ENCODE peak calls at places on chromosomes 11 and 22, in seven cellular contexts. One of them, this sample, is unnamed.

GRCh38 chr11:64444838-64445441 is 86.0 kb downstream of the RPS6KA4 start:
- DNase-seq in astrocyte of the spinal cord: no peak
- DNase-seq in cardiac fibroblast: peak; percentile 25
- DNase-seq in A549: peak; percentile 45
- DNase-seq in lower leg skin: no peak
- DNase-seq in heart right ventricle: no peak
- DNase-seq in tibial artery: no peak
- DNase-seq in this sample: peak; percentile 9

GRCh38 chr22:36135306-36135705 is 25.2 kb downstream of the APOL3 start:
- DNase-seq in astrocyte of the spinal cord: no peak
- DNase-seq in cardiac fibroblast: no peak
- DNase-seq in A549: no peak
- DNase-seq in lower leg skin: no peak
- DNase-seq in heart right ventricle: no peak
- DNase-seq in tibial artery: no peak
- DNase-seq in this sample: no peak

GRCh38 chr11:75400110-75400865 is 970 bp downstream of the RPS3 start:
- DNase-seq in astrocyte of the spinal cord: no peak
- DNase-seq in cardiac fibroblast: no peak
- DNase-seq in A549: no peak
- DNase-seq in lower leg skin: no peak
- DNase-seq in heart right ventricle: no peak
- DNase-seq in tibial artery: no peak
- DNase-seq in this sample: no peak

GRCh38 chr11:83736689-83737088 is 450.5 kb upstream of the CCDC90B start:
- DNase-seq in astrocyte of the spinal cord: no peak
- DNase-seq in cardiac fibroblast: no peak
- DNase-seq in A549: no peak
- DNase-seq in lower leg skin: no peak
- DNase-seq in heart right ventricle: no peak
- DNase-seq in tibial artery: no peak
- DNase-seq in this sample: no peak

GRCh38 chr22:50315289-50316113 is 8.1 kb upstream of the PLXNB2 start:
- DNase-seq in astrocyte of the spinal cord: no peak
- DNase-seq in cardiac fibroblast: no peak
- DNase-seq in A549: no peak
- DNase-seq in lower leg skin: no peak
- DNase-seq in heart right ventricle: no peak
- DNase-seq in tibial artery: no peak
- DNase-seq in this sample: no peak

GRCh38 chr11:33377100-33377851 is 120.1 kb downstream of the HIPK3 start:
- DNase-seq in astrocyte of the spinal cord: peak; percentile 30
- DNase-seq in cardiac fibroblast: peak; percentile 68
- DNase-seq in A549: no peak
- DNase-seq in lower leg skin: no peak
- DNase-seq in heart right ventricle: no peak
- DNase-seq in tibial artery: no peak
- DNase-seq in this sample: no peak

GRCh38 chr22:49365191-49365837 is 462.4 kb downstream of the BRD1 start:
- DNase-seq in astrocyte of the spinal cord: no peak
- DNase-seq in cardiac fibroblast: no peak
- DNase-seq in A549: no peak
- DNase-seq in lower leg skin: no peak
- DNase-seq in heart right ventricle: no peak
- DNase-seq in tibial artery: no peak
- DNase-seq in this sample: no peak

GRCh38 chr11:70650075-70650909 is 252.0 kb downstream of the CTTN start:
- DNase-seq in astrocyte of the spinal cord: peak; percentile 68
- DNase-seq in cardiac fibroblast: peak; percentile 77
- DNase-seq in A549: peak; percentile 73
- DNase-seq in lower leg skin: peak; percentile 19
- DNase-seq in heart right ventricle: peak; percentile 75
- DNase-seq in tibial artery: peak; percentile 61
- DNase-seq in this sample: peak; percentile 42

GRCh38 chr11:129145276-129145675 is 46.8 kb downstream of the ARHGAP32 start:
- DNase-seq in astrocyte of the spinal cord: peak; percentile 52
- DNase-seq in cardiac fibroblast: no peak
- DNase-seq in A549: no peak
- DNase-seq in lower leg skin: no peak
- DNase-seq in heart right ventricle: no peak
- DNase-seq in tibial artery: no peak
- DNase-seq in this sample: no peak

GRCh38 chr11:33461726-33462125 is 204.5 kb downstream of the HIPK3 start:
- DNase-seq in astrocyte of the spinal cord: no peak
- DNase-seq in cardiac fibroblast: no peak
- DNase-seq in A549: no peak
- DNase-seq in lower leg skin: no peak
- DNase-seq in heart right ventricle: no peak
- DNase-seq in tibial artery: no peak
- DNase-seq in this sample: no peak

GRCh38 chr11:128790200-128790599 is 76.9 kb downstream of the KCNJ1 start:
- DNase-seq in astrocyte of the spinal cord: peak; percentile 68
- DNase-seq in cardiac fibroblast: peak; percentile 90
- DNase-seq in A549: no peak
- DNase-seq in lower leg skin: no peak
- DNase-seq in heart right ventricle: peak; percentile 79
- DNase-seq in tibial artery: no peak
- DNase-seq in this sample: peak; percentile 17

GRCh38 chr22:43304831-43305230 is 38.3 kb downstream of the SCUBE1 start:
- DNase-seq in astrocyte of the spinal cord: no peak
- DNase-seq in cardiac fibroblast: no peak
- DNase-seq in A549: no peak
- DNase-seq in lower leg skin: no peak
- DNase-seq in heart right ventricle: no peak
- DNase-seq in tibial artery: no peak
- DNase-seq in this sample: no peak
- TF ChIP-seq CTCF in astrocyte of the spinal cord: no peak
- TF ChIP-seq CTCF in cardiac fibroblast: no peak
- TF ChIP-seq CTCF in A549: no peak
- TF ChIP-seq CTCF in lower leg skin: no peak
- TF ChIP-seq CTCF in heart right ventricle: no peak
- TF ChIP-seq CTCF in tibial artery: no peak
- TF ChIP-seq CTCF in this sample: no peak

DNA sequence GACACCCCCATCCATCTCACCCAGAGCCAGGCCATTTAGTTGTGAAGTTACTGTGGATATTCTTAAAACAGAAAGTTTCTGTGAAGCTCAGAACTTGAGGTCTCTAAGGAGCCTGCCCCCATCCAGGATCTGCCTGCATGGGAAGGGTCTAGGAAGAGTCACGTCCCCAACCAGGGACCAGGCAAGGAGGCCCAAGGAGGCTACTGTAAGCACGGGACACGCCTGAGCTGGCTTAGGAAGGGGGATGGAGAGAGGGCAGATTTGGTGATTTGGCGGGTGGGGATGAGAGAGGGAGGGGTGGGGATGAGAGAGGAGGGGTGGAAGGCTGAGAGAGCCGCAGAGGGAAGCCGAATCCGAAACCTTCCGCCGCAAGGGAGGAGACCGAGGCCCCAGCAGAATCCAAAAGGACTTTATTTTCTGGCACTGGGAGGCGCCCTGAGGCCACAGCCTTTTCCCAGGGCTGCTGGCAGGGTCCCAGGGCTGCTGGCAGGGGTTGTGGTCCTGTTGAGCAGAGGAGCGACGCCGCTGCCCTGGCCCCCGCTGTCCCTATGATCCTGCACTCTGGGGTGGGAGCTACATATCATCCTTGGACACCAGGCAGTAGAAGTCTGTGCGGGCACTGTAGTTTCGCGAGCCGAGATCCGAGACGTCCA is 9.3 kb downstream of the SIGIRR start:
- DNase-seq in astrocyte of the spinal cord: no peak
- DNase-seq in cardiac fibroblast: peak; percentile 59
- DNase-seq in A549: no peak
- DNase-seq in lower leg skin: no peak
- DNase-seq in heart right ventricle: no peak
- DNase-seq in tibial artery: peak; percentile 75
- DNase-seq in this sample: peak; percentile 46
- H3K4me3 ChIP-seq in astrocyte of the spinal cord: no peak overlapping the region
- H3K4me3 ChIP-seq in cardiac fibroblast: no peak overlapping the region
- H3K4me3 ChIP-seq in A549: no peak overlapping the region
- H3K4me3 ChIP-seq in lower leg skin: no peak overlapping the region
- H3K4me3 ChIP-seq in heart right ventricle: no peak overlapping the region
- H3K4me3 ChIP-seq in tibial artery: peak overlapping the region; percentile 56
- H3K4me3 ChIP-seq in this sample: no peak overlapping the region

GRCh38 chr22:40477683-40478348 is 107.4 kb downstream of the SGSM3 start:
- DNase-seq in astrocyte of the spinal cord: no peak
- DNase-seq in cardiac fibroblast: no peak
- DNase-seq in A549: no peak
- DNase-seq in lower leg skin: no peak
- DNase-seq in heart right ventricle: no peak
- DNase-seq in tibial artery: no peak
- DNase-seq in this sample: no peak

GRCh38 chr22:40480996-40481395 is 110.6 kb downstream of the SGSM3 start:
- DNase-seq in astrocyte of the spinal cord: no peak
- DNase-seq in cardiac fibroblast: no peak
- DNase-seq in A549: no peak
- DNase-seq in lower leg skin: no peak
- DNase-seq in heart right ventricle: no peak
- DNase-seq in tibial artery: no peak
- DNase-seq in this sample: no peak

GRCh38 chr22:40478456-40479125 is 108.2 kb downstream of the SGSM3 start:
- DNase-seq in astrocyte of the spinal cord: no peak
- DNase-seq in cardiac fibroblast: no peak
- DNase-seq in A549: no peak
- DNase-seq in lower leg skin: no peak
- DNase-seq in heart right ventricle: no peak
- DNase-seq in tibial artery: no peak
- DNase-seq in this sample: no peak

GRCh38 chr22:40479887-40480538 is 109.6 kb downstream of the SGSM3 start:
- DNase-seq in astrocyte of the spinal cord: no peak
- DNase-seq in cardiac fibroblast: peak; percentile 39
- DNase-seq in A549: no peak
- DNase-seq in lower leg skin: no peak
- DNase-seq in heart right ventricle: no peak
- DNase-seq in tibial artery: no peak
- DNase-seq in this sample: peak; percentile 26

DNA sequence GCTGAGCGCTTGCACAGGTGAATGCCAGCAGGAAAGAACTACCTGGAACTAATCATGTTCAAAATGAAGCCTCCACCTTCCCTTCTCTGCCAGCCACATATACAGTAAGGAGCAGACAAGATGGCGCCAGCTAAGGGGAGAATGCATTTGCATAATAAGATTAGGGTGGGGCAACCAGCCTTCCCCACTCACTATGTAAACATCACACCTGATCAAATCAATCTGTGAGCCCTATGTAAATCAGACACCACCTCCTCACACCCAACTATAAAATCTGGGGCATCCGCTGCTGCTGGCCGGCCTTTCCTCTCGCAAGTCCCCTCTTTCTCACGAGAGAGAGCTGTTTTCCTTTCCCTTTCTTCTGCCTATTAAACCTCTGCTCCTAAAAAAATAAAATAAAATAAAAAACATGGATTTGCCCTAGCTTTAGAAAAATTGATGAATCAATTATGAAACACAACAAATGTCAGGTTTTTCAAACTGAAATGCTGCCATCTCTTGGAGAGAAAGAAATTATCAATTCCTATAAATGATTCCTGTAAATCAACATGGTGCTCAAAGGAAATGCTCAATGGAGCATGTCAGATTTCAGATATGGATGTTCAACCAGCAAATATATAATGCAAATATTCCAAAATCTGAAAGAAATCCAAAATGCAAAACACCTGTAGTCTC is 108.9 kb downstream of the SGSM3 start:
- DNase-seq in astrocyte of the spinal cord: no peak
- DNase-seq in cardiac fibroblast: no peak
- DNase-seq in A549: no peak
- DNase-seq in lower leg skin: no peak
- DNase-seq in heart right ventricle: no peak
- DNase-seq in tibial artery: no peak
- DNase-seq in this sample: no peak
- TF ChIP-seq CTCF in astrocyte of the spinal cord: no peak
- TF ChIP-seq CTCF in cardiac fibroblast: no peak
- TF ChIP-seq CTCF in A549: no peak
- TF ChIP-seq CTCF in lower leg skin: no peak
- TF ChIP-seq CTCF in heart right ventricle: no peak
- TF ChIP-seq CTCF in tibial artery: no peak
- TF ChIP-seq CTCF in this sample: no peak

GRCh38 chr11:44598831-44599230 is 33.4 kb downstream of the CD82 start:
- DNase-seq in astrocyte of the spinal cord: no peak
- DNase-seq in cardiac fibroblast: no peak
- DNase-seq in A549: no peak
- DNase-seq in lower leg skin: no peak
- DNase-seq in heart right ventricle: no peak
- DNase-seq in tibial artery: no peak
- DNase-seq in this sample: no peak

GRCh38 chr11:44595006-44595405 is 29.5 kb downstream of the CD82 start:
- DNase-seq in astrocyte of the spinal cord: no peak
- DNase-seq in cardiac fibroblast: no peak
- DNase-seq in A549: no peak
- DNase-seq in lower leg skin: no peak
- DNase-seq in heart right ventricle: no peak
- DNase-seq in tibial artery: no peak
- DNase-seq in this sample: no peak

GRCh38 chr11:44596541-44597276 is 31.2 kb downstream of the CD82 start:
- DNase-seq in astrocyte of the spinal cord: no peak
- DNase-seq in cardiac fibroblast: no peak
- DNase-seq in A549: no peak
- DNase-seq in lower leg skin: no peak
- DNase-seq in heart right ventricle: no peak
- DNase-seq in tibial artery: no peak
- DNase-seq in this sample: no peak

GRCh38 chr11:44595964-44596381 is 30.5 kb downstream of the CD82 start:
- DNase-seq in astrocyte of the spinal cord: peak; percentile 21
- DNase-seq in cardiac fibroblast: peak; percentile 75
- DNase-seq in A549: no peak
- DNase-seq in lower leg skin: peak; percentile 41
- DNase-seq in heart right ventricle: peak; percentile 77
- DNase-seq in tibial artery: peak; percentile 94
- DNase-seq in this sample: no peak

GRCh38 chr11:44597358-44598009 is 32.0 kb downstream of the CD82 start:
- DNase-seq in astrocyte of the spinal cord: no peak
- DNase-seq in cardiac fibroblast: no peak
- DNase-seq in A549: no peak
- DNase-seq in lower leg skin: no peak
- DNase-seq in heart right ventricle: no peak
- DNase-seq in tibial artery: no peak
- DNase-seq in this sample: no peak
- H3K4me3 ChIP-seq in astrocyte of the spinal cord: no peak overlapping the region
- H3K4me3 ChIP-seq in cardiac fibroblast: no peak overlapping the region
- H3K4me3 ChIP-seq in A549: no peak overlapping the region
- H3K4me3 ChIP-seq in lower leg skin: no peak overlapping the region
- H3K4me3 ChIP-seq in heart right ventricle: no peak overlapping the region
- H3K4me3 ChIP-seq in tibial artery: no peak overlapping the region
- H3K4me3 ChIP-seq in this sample: no peak overlapping the region

GRCh38 chr11:23957309-23957708 is 539.5 kb upstream of the LUZP2 start:
- DNase-seq in astrocyte of the spinal cord: no peak
- DNase-seq in cardiac fibroblast: no peak
- DNase-seq in A549: no peak
- DNase-seq in lower leg skin: no peak
- DNase-seq in heart right ventricle: no peak
- DNase-seq in tibial artery: no peak
- DNase-seq in this sample: no peak
- TF ChIP-seq CTCF in astrocyte of the spinal cord: no peak
- TF ChIP-seq CTCF in cardiac fibroblast: no peak
- TF ChIP-seq CTCF in A549: no peak
- TF ChIP-seq CTCF in lower leg skin: no peak
- TF ChIP-seq CTCF in heart right ventricle: no peak
- TF ChIP-seq CTCF in tibial artery: no peak
- TF ChIP-seq CTCF in this sample: no peak